ENCODE peak calls at places on chromosomes 11 and 22, in eight cellular contexts. I is MM.1S; N is small intestine; B is colonic mucosa; P is GM23248; L is upper lobe of right lung; K is iPS DF 6.9; R is CD8-positive, alpha-beta memory T cell. A is an unnamed sample. For H3K4me1, the result is how much of the 10 kb centered on the place peaks cover.

GRCh38 chr22:31055322-31056159 is 25.6 kb upstream of the SMTN start:
- DNase-seq in P (peak), N (peak), K (no peak), R (no peak), I (no peak), B (peak), L (peak), A (no peak)

GRCh38 chr11:35629914-35630313 is 11.7 kb downstream of the FJX1 start:
- DNase-seq in I (no peak), L (no peak), B (no peak), R (no peak), N (peak), K (no peak), P (peak), A (no peak)

GRCh38 chr22:21102659-21103267 is 57.0 kb downstream of the LRRC74B start:
- DNase-seq in L (peak), P (peak), I (peak), R (peak), N (peak), K (peak), B (peak), A (peak)

GRCh38 chr22:33476206-33476605 is 418.0 kb upstream of the SYN3 start:
- DNase-seq in P (no peak), N (no peak), K (no peak), I (no peak), L (no peak), R (no peak), B (no peak), A (no peak)

GRCh38 chr11:118009821-118010737 is 23.9 kb downstream of the IL10RA start:
- DNase-seq in B (no peak), I (no peak), N (no peak), P (no peak), R (no peak), L (no peak), K (no peak), A (no peak)

GRCh38 chr11:2302280-2302843 is 549 bp downstream of the TSPAN32 start:
- DNase-seq in P (no peak), N (no peak), I (no peak), B (peak), L (peak), K (no peak), R (peak), A (no peak)

GRCh38 chr11:130131957-130132850 is 27.4 kb upstream of the ST14 start:
- DNase-seq in B (peak), K (peak), R (peak), L (no peak), N (peak), I (peak), P (peak), A (peak)

GRCh38 chr11:65505434-65506315 is 6.8 kb downstream of the MALAT1 start:
- DNase-seq in I (peak), K (no peak), R (peak), N (no peak), L (peak), P (peak), B (peak), A (peak)

GRCh38 chr11:14954581-14954980 is 17.6 kb downstream of the CALCA start:
- DNase-seq in I (no peak), N (no peak), L (no peak), K (no peak), P (no peak), R (no peak), B (no peak), A (no peak)

GRCh38 chr22:33919591-33920501 is at the start of gene LARGE1:
- DNase-seq in P (peak), L (peak), B (peak), R (no peak), N (peak), I (peak), K (no peak), A (peak)

GRCh38 chr11:77400775-77401469 is 73.0 kb downstream of the PAK1 start:
- DNase-seq in P (no peak), K (no peak), N (no peak), I (no peak), L (no peak), B (no peak), R (no peak), A (no peak)

GRCh38 chr11:111348147-111348546 is 30.9 kb downstream of the POU2AF1 start:
- DNase-seq in P (no peak), R (no peak), B (no peak), K (no peak), N (no peak), L (no peak), I (no peak), A (no peak)

GRCh38 chr11:3836903-3837302 is 3.9 kb downstream of the RHOG start:
- DNase-seq in L (no peak), N (peak), P (no peak), B (no peak), R (peak), K (no peak), I (no peak), A (no peak)

GRCh38 chr11:61959026-61959608 is 8.3 kb downstream of the FTH1 start:
- DNase-seq in I (no peak), N (peak), R (no peak), P (no peak), L (peak), B (no peak), K (no peak), A (no peak)

GRCh38 chr11:61957028-61957770 is 7.0 kb downstream of the BEST1 start:
- DNase-seq in K (no peak), R (no peak), I (no peak), P (no peak), N (no peak), L (peak), B (no peak), A (no peak)

GRCh38 chr11:61960532-61960931 is 6.9 kb downstream of the FTH1 start:
- DNase-seq in P (no peak), R (no peak), N (no peak), L (peak), I (no peak), B (no peak), K (no peak), A (no peak)

GRCh38 chr11:61959678-61960077 is 7.8 kb downstream of the FTH1 start:
- DNase-seq in R (no peak), P (no peak), K (no peak), L (peak), I (no peak), B (no peak), N (no peak), A (no peak)

GRCh38 chr11:61958590-61958989 is 8.4 kb downstream of the BEST1 start:
- DNase-seq in L (no peak), N (no peak), P (no peak), K (no peak), I (no peak), B (no peak), R (no peak), A (no peak)
- H3K4me1 ChIP-seq in L (under half), N (under half), P (under half), K (under half), I (under half), B (under half), R (under half), A (under half)

GRCh38 chr22:36466258-36466657 is 15.2 kb downstream of the TXN2 start:
- DNase-seq in P (no peak), L (no peak), N (no peak), B (no peak), K (no peak), R (no peak), I (no peak), A (no peak)

GRCh38 chr22:36470162-36470993 is 11.1 kb downstream of the TXN2 start:
- DNase-seq in P (peak), L (peak), I (peak), K (no peak), B (peak), R (peak), N (peak), A (peak)

GRCh38 chr22:36469094-36469710 is 12.2 kb downstream of the TXN2 start:
- DNase-seq in P (no peak), N (no peak), L (no peak), B (no peak), K (no peak), R (no peak), I (no peak), A (no peak)

GRCh38 chr22:36467042-36467810 is 14.2 kb downstream of the TXN2 start:
- DNase-seq in R (no peak), N (no peak), P (peak), K (no peak), B (peak), L (no peak), I (no peak), A (no peak)

DNA sequence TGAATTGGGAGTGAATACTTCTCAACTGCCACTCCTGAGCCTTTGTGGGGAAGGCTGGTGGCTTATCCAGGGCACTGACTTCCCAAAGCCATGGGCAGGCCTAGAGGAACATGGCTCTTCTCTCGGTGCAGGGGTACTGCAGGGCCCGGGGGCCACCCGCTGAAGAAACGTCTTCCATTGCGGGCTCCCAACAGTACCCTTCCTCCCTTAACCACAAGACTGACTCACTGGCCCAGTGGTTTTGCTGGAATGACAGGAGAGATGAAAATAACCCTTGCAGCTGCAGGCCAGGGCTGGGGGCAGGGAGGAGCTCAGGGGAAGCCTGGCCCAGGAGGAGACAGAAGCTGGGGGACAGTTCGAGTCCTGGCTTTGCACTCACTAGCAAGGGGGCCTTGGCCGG is 13.5 kb downstream of the TXN2 start:
- DNase-seq in B (no peak), P (peak), K (no peak), L (no peak), R (no peak), I (peak), N (no peak), A (no peak)
- H3K4me1 ChIP-seq in B (under half), P (half or more), K (under half), L (half or more), R (under half), I (under half), N (under half), A (under half)

DNA sequence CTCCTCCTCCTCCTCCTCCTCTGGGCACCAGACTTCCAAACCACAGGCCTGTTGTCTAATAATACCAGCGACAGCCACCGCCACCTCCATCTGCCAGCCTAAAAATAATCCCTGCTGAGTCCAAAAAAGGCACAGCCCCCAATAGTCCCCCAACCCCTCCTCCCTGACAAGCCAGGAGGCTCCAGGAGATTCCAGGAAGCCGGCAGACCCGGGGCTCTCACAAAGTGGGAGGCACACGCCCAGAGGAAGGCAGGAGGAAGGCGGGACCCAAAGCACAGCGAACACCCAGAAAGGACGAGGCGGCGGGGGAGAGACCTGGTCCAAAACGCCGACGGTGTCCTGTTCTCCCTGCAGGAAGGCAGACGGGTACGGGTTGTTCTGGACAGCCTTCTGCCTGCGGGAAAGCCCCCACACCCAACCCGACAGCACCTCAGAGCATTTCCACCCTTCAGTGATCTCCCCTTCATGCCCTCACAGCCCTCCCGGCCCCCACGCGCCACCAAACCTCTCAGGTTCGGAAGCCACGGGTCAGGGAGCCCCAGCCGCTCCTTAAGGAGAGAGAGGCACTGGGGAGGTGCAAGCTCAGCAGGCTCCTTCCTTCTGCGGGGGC is 5.8 kb downstream of the IGSF9B start:
- DNase-seq in P (no peak), N (no peak), K (no peak), L (no peak), B (no peak), R (no peak), I (no peak), A (no peak)
- H3K4me1 ChIP-seq in P (under half), N (under half), K (under half), L (under half), B (under half), R (half or more), I (under half), A (under half)

GRCh38 chr22:26751217-26751616 is 93.8 kb downstream of the MIAT start:
- DNase-seq in I (no peak), K (peak), L (no peak), R (no peak), P (no peak), N (no peak), B (no peak), A (peak)

GRCh38 chr22:26744892-26745808 is 87.8 kb downstream of the MIAT start:
- DNase-seq in L (no peak), B (no peak), K (no peak), R (no peak), I (no peak), N (peak), P (peak), A (no peak)

GRCh38 chr22:26753125-26753862 is 95.9 kb downstream of the MIAT start:
- DNase-seq in K (no peak), I (no peak), N (no peak), R (no peak), B (no peak), L (no peak), P (peak), A (no peak)

GRCh38 chr22:26746311-26746710 is 88.9 kb downstream of the MIAT start:
- DNase-seq in N (no peak), B (no peak), K (no peak), I (no peak), P (no peak), R (no peak), L (no peak), A (no peak)

GRCh38 chr22:26748845-26749244 is 91.5 kb downstream of the MIAT start:
- DNase-seq in N (no peak), L (no peak), B (no peak), K (no peak), R (no peak), I (no peak), P (peak), A (no peak)
- H3K4me1 ChIP-seq in N (under half), L (under half), B (under half), K (under half), R (under half), I (under half), P (under half), A (under half)

DNA sequence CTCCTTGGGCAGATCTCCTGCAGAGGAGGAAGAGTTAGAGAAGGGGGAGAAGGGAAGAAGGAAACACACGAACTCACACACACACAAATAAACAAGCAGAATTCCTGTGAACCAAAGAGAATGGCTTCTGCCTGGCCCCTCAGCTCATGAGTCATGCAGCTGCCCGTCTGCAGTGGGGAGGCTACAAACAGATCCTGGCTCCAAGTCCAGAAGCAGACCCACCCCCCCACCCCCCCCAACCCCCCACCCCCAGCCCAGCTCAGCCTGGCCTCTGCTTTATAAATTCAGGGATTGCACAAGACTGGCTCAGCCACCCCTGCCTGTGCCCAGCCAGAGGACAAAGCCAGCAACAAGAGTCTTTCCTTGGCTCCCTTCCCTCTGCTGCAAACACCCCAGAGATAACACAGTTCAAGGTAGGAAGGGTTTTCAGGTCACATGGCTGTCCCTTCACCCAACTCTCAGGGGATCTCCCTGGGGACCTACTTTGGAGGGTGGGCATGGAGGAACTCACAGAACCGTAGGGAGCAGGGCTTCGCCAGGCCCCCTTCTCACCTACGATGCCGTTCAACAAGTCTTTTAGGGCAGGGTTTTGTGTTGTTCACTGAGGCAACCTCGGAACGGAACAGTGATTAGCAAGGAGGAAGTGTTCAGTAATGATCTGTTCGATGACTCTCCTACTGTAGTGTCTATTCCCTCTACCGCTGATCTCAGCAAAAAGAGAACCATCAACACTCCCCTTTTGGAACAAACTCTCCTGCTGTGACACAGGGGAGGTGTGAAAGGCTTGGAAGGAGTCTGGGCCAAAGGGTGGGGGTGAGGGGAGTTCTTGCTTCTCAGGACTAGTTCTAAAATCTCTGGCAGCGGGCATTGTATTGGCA is 35.5 kb downstream of the RPL27A start:
- DNase-seq in R (no peak), B (no peak), N (peak), I (no peak), L (no peak), P (peak), K (no peak), A (no peak)
- H3K4me1 ChIP-seq in R (under half), B (under half), N (under half), I (under half), L (half or more), P (half or more), K (under half), A (under half)